ENCODE peak calls at places on chromosomes 5 and 9, in five cellular contexts. M is upper lobe of right lung, W is GM13977, D is cardiac muscle cell, X is tibial artery. K is an unnamed sample.

GRCh38 chr5:1172670-1173404 is 28.6 kb upstream of the SLC6A19 start:
- DNase-seq in M (no peak), X (no peak), W (no peak), D (no peak), K (no peak)

GRCh38 chr9:78972303-78973002 is 599.3 kb upstream of the TLE4 start:
- DNase-seq in M (no peak), W (no peak), D (no peak), X (no peak), K (no peak)

GRCh38 chr5:151038801-151039238 is 18.4 kb downstream of the GPX3 start:
- DNase-seq in M (no peak), X (peak), W (no peak), D (no peak), K (no peak)

GRCh38 chr5:15794117-15794985 is 294.4 kb downstream of the FBXL7 start:
- DNase-seq in W (no peak), D (no peak), X (no peak), M (no peak), K (no peak)

GRCh38 chr5:83255268-83255667 is 177.9 kb downstream of the XRCC4 start:
- DNase-seq in W (no peak), D (no peak), X (no peak), M (no peak), K (no peak)

GRCh38 chr9:37801287-37801850 is 772 bp downstream of the DCAF10 start:
- DNase-seq in M (peak), W (peak), X (no peak), D (peak), K (no peak)

GRCh38 chr9:95023217-95024003 is 294.1 kb downstream of the FANCC start:
- DNase-seq in D (no peak), M (peak), X (no peak), W (no peak), K (no peak)

GRCh38 chr9:37026936-37027581 is 7.0 kb downstream of the PAX5 start:
- DNase-seq in X (no peak), D (no peak), W (peak), M (no peak), K (no peak)

GRCh38 chr9:120710110-120710981 is 3.9 kb downstream of the MEGF9 start:
- DNase-seq in D (no peak), W (no peak), X (no peak), M (no peak), K (no peak)

GRCh38 chr5:133821311-133821741 is 147.1 kb downstream of the C5orf15 start:
- DNase-seq in M (no peak), X (peak), W (peak), D (no peak), K (no peak)

GRCh38 chr9:126965541-126966428 is 51.2 kb downstream of the RALGPS1 start:
- DNase-seq in W (peak), X (peak), D (peak), M (no peak), K (no peak)

GRCh38 chr9:134626141-134626423 is 15.5 kb upstream of the COL5A1 start:
- DNase-seq in W (no peak), X (no peak), M (no peak), D (no peak), K (no peak)

GRCh38 chr5:10588779-10589447 is 25.0 kb downstream of the ANKRD33B start:
- DNase-seq in M (no peak), W (no peak), X (no peak), D (no peak), K (no peak)

GRCh38 chr9:18331808-18332209 is 142.1 kb upstream of the ADAMTSL1 start:
- DNase-seq in D (peak), W (no peak), M (no peak), X (no peak), K (no peak)

GRCh38 chr5:112143684-112144083 is 275.4 kb downstream of the EPB41L4A start:
- DNase-seq in W (no peak), M (no peak), D (no peak), X (no peak), K (no peak)

GRCh38 chr5:28729067-28729466 is 1690.7 kb upstream of the CDH9 start:
- DNase-seq in X (no peak), W (no peak), D (no peak), M (no peak), K (no peak)

GRCh38 chr9:13956107-13956506 is 357.8 kb downstream of the NFIB start:
- DNase-seq in M (no peak), X (no peak), W (no peak), D (no peak), K (no peak)

GRCh38 chr5:573976-574375 is 38.2 kb upstream of the CEP72 start:
- DNase-seq in D (no peak), X (no peak), W (no peak), M (no peak), K (no peak)

GRCh38 chr5:11355491-11355890 is 548.8 kb downstream of the CTNND2 start:
- DNase-seq in D (no peak), M (no peak), W (no peak), X (no peak), K (no peak)

GRCh38 chr9:95725045-95725444 is 150.4 kb upstream of the ERCC6L2 start:
- DNase-seq in D (no peak), X (no peak), W (no peak), M (no peak), K (no peak)

GRCh38 chr5:96661101-96661840 is 905 bp upstream of the CAST start:
- DNase-seq in D (peak), X (peak), W (peak), M (no peak), K (no peak)

GRCh38 chr9:133763272-133764183 is 25.4 kb upstream of the SARDH start:
- DNase-seq in X (peak), D (no peak), W (no peak), M (peak), K (peak)

GRCh38 chr5:6712136-6712581 is 1.1 kb upstream of the TENT4A start:
- DNase-seq in W (no peak), D (peak), M (peak), X (peak), K (peak)

GRCh38 chr9:75932026-75932425 is 41.6 kb downstream of the PCSK5 start:
- DNase-seq in W (no peak), X (no peak), D (no peak), M (no peak), K (no peak)

GRCh38 chr5:14463629-14464028 is 118.0 kb upstream of the OTULINL start:
- DNase-seq in W (no peak), X (no peak), M (no peak), D (no peak), K (no peak)

GRCh38 chr9:15144567-15145174 is 162.3 kb downstream of the TTC39B start:
- DNase-seq in D (no peak), X (no peak), M (no peak), W (no peak), K (no peak)

GRCh38 chr9:13113201-13113600 is 166.3 kb downstream of the MPDZ start:
- DNase-seq in D (no peak), X (no peak), M (no peak), W (no peak), K (no peak)

GRCh38 chr5:122165574-122166021 is 36.3 kb downstream of the ZNF474 start:
- DNase-seq in X (no peak), D (no peak), M (no peak), W (no peak), K (no peak)

GRCh38 chr5:80141147-80141671 is 106.1 kb downstream of the THBS4 start:
- DNase-seq in W (no peak), X (peak), D (peak), M (peak), K (no peak)

GRCh38 chr5:32710859-32711692 is at the start of gene NPR3:
- DNase-seq in W (peak), X (peak), M (no peak), D (no peak), K (no peak)

GRCh38 chr9:110029422-110029814 is 178.5 kb downstream of the C9orf152 start:
- DNase-seq in M (no peak), X (peak), W (no peak), D (peak), K (no peak)

GRCh38 chr5:149794338-149795023 is 64.4 kb downstream of the PPARGC1B start:
- DNase-seq in D (peak), M (no peak), X (no peak), W (no peak), K (no peak)

GRCh38 chr5:98770158-98770910 is 3.1 kb upstream of the RGMB start:
- DNase-seq in W (peak), D (peak), M (peak), X (peak), K (no peak)

GRCh38 chr5:1291611-1292080 is 3.2 kb downstream of the TERT start:
- DNase-seq in D (no peak), W (no peak), X (no peak), M (peak), K (no peak)

GRCh38 chr5:150053231-150053626 is 33.1 kb downstream of the CSF1R start:
- DNase-seq in D (no peak), M (no peak), X (no peak), W (no peak), K (no peak)

GRCh38 chr9:123550012-123550411 is 194.0 kb downstream of the CRB2 start:
- DNase-seq in X (no peak), M (no peak), W (no peak), D (no peak), K (no peak)

GRCh38 chr9:134858051-134858841 is 22.4 kb upstream of the FCN2 start:
- DNase-seq in M (peak), X (no peak), W (peak), D (no peak), K (no peak)

GRCh38 chr5:172707285-172708182 is 63.5 kb downstream of the DUSP1 start:
- DNase-seq in X (no peak), D (peak), W (no peak), M (peak), K (no peak)
- TF ChIP-seq CTCF in X (no peak), D (peak), W (peak), M (peak), K (no peak)

DNA sequence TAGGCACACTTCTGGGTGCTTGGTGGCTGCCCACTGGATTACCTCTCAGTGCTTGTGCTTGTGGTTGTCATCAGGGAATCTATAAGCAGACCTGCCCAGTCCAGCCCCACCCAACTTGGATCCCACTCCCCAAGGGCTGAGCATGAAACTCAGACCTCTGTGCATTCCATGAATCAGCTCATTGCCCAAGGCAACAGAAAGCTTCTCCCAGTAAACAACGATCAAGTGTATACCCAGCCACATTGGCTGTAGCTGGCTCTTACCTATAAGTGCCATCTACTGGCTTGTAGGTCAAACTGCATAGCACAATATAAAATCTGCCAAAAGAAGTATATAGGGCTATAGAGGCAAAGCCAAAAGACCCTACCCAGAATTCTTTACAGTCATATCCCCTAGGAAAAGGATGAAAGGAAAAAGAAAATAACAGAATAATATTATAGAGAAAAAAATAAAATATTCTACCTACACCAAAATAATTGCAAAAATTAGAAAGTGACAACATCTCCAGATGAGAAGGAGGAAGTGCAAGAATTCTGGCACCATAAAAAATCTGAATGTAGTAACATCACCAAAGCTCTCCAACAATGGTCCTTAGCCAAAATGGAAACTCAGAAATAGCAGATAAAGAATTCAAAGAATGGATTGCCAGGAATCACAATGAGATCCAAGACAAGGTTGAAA is 321.0 kb upstream of the TRPC7 start:
- DNase-seq in D (peak), W (no peak), M (no peak), X (no peak), K (no peak)
- TF ChIP-seq CTCF in D (peak), W (peak), M (peak), X (no peak), K (no peak)

GRCh38 chr9:124839612-124840299 is 13.5 kb upstream of the WDR38 start:
- DNase-seq in W (no peak), D (no peak), X (no peak), M (no peak), K (no peak)
- TF ChIP-seq CTCF in W (peak), D (peak), X (no peak), M (peak), K (peak)

GRCh38 chr9:98241357-98242104 is 13.9 kb downstream of the TBC1D2 start:
- DNase-seq in M (no peak), W (no peak), X (no peak), D (no peak), K (no peak)
- TF ChIP-seq CTCF in M (no peak), W (peak), X (no peak), D (peak), K (no peak)

DNA sequence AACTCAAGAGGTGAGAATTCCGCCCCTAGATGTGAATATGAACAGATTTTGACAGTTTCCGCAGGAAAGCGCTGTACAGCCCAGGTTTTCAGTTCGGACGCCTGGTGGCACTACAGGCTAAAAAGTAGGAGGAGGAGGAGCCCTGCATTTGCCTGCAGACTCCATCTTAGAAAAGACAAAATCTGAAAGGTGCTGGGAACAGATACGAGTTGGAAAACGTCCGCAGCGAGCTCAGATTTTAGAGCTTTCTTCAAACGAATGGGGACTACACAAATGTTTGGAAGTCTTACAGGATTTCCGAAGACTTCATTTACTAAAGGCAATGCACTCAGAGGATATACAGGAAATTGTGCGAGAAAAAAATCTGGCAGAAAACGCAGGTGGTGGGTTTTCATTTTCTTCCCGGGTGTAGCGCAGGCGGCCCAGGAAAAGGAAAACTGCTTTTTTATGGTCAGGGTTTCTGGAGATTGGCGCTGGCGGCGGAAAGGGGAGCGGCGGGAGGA is 9.9 kb upstream of the PCDHB2 start:
- DNase-seq in D (peak), M (no peak), W (no peak), X (peak), K (no peak)
- TF ChIP-seq CTCF in D (peak), M (peak), W (peak), X (peak), K (peak)